ENCODE peak calls at places on chromosomes 13 and 19, in four cellular contexts. J is A172; N is stimulated activated CD4-positive, alpha-beta T cell treated with anti-CD3 and anti-CD28 coated beads, Interleukin-2, amount 100 ng/mL, for 48 hours; O is SW480. Z is an unnamed sample.

GRCh38 chr19:16205205-16206045 is 7.7 kb downstream of the AP1M1 start:
- DNase-seq in N (no peak), O (no peak), J (no peak), Z (no peak)

GRCh38 chr19:4624733-4625362 is 14.5 kb upstream of the TNFAIP8L1 start:
- DNase-seq in O (no peak), J (peak), N (no peak), Z (no peak)

GRCh38 chr13:45372189-45373115 is 31.5 kb upstream of the TPT1 start:
- DNase-seq in O (no peak), J (no peak), N (no peak), Z (no peak)

GRCh38 chr13:20383058-20383457 is 142.6 kb downstream of the CRYL1 start:
- DNase-seq in J (no peak), N (no peak), O (no peak), Z (no peak)

GRCh38 chr13:44313674-44314073 is 60.0 kb upstream of the SERP2 start:
- DNase-seq in N (no peak), J (peak), O (peak), Z (no peak)

GRCh38 chr13:46492946-46493345 is 60.0 kb upstream of the LRCH1 start:
- DNase-seq in O (peak), N (no peak), J (peak), Z (no peak)

GRCh38 chr19:54247106-54247930 is 4.7 kb upstream of the LILRA6 start:
- DNase-seq in O (no peak), N (no peak), J (no peak), Z (no peak)

GRCh38 chr13:99123101-99124045 is 77.3 kb upstream of the UBAC2 start:
- DNase-seq in J (peak), O (peak), N (no peak), Z (no peak)

GRCh38 chr19:6778386-6778785 is 5.9 kb downstream of the VAV1 start:
- DNase-seq in J (no peak), O (no peak), N (no peak), Z (no peak)

GRCh38 chr13:51856027-51856736 is 5.6 kb upstream of the CCDC70 start:
- DNase-seq in J (peak), O (no peak), N (no peak), Z (no peak)